ENCODE peak calls at places on chromosomes 12 and 14, in nine cellular contexts. E, L, G, I, V, R, Q, N and H are unnamed samples.
A peak's percentile ranks its signal among the peaks of the same experiment; 100 is the strongest.

GRCh38 chr12:32301216-32301615 is 98.1 kb upstream of the FGD4 start:
- DNase-seq in V (no peak), G (no peak), Q (no peak), R (no peak), L (no peak), N (no peak), E (peak; percentile 81), I (no peak), H (no peak)

GRCh38 chr12:83224012-83224411 is 537.3 kb downstream of the TMTC2 start:
- DNase-seq in V (no peak), N (no peak), I (no peak), Q (no peak), G (no peak), E (no peak), L (no peak), R (no peak), H (no peak)

GRCh38 chr12:111881712-111882111 is 39.7 kb downstream of the MAPKAPK5 start:
- DNase-seq in Q (no peak), G (no peak), E (no peak), N (no peak), I (no peak), V (no peak), L (no peak), R (no peak), H (no peak)

GRCh38 chr12:72288436-72288835 is 16.3 kb downstream of the TRHDE start:
- DNase-seq in E (no peak), R (no peak), G (no peak), L (no peak), N (no peak), I (no peak), V (no peak), Q (no peak), H (no peak)

GRCh38 chr12:55713721-55714120 is 2.1 kb upstream of the BLOC1S1 start:
- DNase-seq in R (no peak), V (no peak), E (no peak), L (peak; percentile 81), I (no peak), Q (no peak), G (no peak), N (no peak), H (no peak)

GRCh38 chr12:75892779-75893408 is 138.7 kb downstream of the PHLDA1 start:
- DNase-seq in G (no peak), Q (no peak), E (peak; percentile 70), I (no peak), R (no peak), V (no peak), N (no peak), L (peak; percentile 91), H (no peak)

GRCh38 chr14:26204362-26204953 is 393.4 kb downstream of the NOVA1 start:
- DNase-seq in R (no peak), E (peak; percentile 17), N (peak; percentile 9), I (no peak), Q (no peak), L (peak; percentile 38), V (peak; percentile 53), G (peak; percentile 6), H (no peak)

GRCh38 chr12:111438501-111438900 is 32.8 kb downstream of the SH2B3 start:
- DNase-seq in L (peak; percentile 61), Q (no peak), V (peak; percentile 21), E (peak; percentile 62), I (no peak), N (no peak), G (peak; percentile 54), R (peak; percentile 48), H (no peak)

DNA sequence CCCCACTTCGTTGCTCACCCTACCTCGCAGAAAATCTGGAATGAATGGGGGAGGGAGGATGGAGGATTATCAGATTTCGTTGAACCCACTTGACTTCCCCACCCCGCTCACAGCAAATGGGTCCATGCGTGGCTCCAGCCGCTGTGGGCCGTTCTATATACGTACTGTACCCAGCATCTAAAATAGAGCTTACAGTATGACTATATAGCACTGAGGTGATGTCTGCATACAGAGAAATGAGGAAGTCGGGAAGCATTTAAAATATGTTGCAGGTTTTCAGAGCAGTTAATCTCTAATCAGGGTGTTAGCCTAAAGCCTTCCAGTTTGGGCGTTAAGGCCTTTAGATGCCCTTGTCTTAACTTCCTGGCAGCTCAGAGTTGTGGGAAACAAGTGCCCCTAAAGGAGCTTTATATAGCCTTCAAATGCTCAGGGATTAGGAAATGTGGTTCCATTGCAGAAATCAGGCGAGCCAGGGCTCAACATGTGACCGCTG is 1.4 kb downstream of the BICDL1 start:
- DNase-seq in Q (no peak), R (no peak), V (peak; percentile 28), I (no peak), L (no peak), G (no peak), E (no peak), N (no peak), H (no peak)
- H3K27ac ChIP-seq in Q (no peak overlapping the region), R (peak overlapping the region; percentile 69), V (no peak overlapping the region), I (no peak overlapping the region), L (no peak overlapping the region), G (no peak overlapping the region), E (no peak overlapping the region), N (no peak overlapping the region), H (no peak overlapping the region)

GRCh38 chr12:122096591-122097149 is 18.1 kb downstream of the MLXIP start:
- DNase-seq in N (no peak), Q (no peak), L (peak; percentile 80), I (no peak), V (no peak), G (no peak), R (peak; percentile 34), E (no peak), H (no peak)

GRCh38 chr12:122099856-122100255 is 21.3 kb downstream of the MLXIP start:
- DNase-seq in E (no peak), G (no peak), Q (no peak), V (no peak), N (no peak), L (no peak), R (no peak), I (no peak), H (no peak)

GRCh38 chr12:122099280-122099749 is 20.8 kb downstream of the MLXIP start:
- DNase-seq in I (no peak), G (no peak), L (no peak), E (no peak), Q (no peak), R (no peak), N (no peak), V (no peak), H (no peak)

GRCh38 chr12:122096014-122096413 is 17.5 kb downstream of the MLXIP start:
- DNase-seq in E (no peak), V (no peak), L (no peak), Q (no peak), G (no peak), R (no peak), N (no peak), I (no peak), H (no peak)

DNA sequence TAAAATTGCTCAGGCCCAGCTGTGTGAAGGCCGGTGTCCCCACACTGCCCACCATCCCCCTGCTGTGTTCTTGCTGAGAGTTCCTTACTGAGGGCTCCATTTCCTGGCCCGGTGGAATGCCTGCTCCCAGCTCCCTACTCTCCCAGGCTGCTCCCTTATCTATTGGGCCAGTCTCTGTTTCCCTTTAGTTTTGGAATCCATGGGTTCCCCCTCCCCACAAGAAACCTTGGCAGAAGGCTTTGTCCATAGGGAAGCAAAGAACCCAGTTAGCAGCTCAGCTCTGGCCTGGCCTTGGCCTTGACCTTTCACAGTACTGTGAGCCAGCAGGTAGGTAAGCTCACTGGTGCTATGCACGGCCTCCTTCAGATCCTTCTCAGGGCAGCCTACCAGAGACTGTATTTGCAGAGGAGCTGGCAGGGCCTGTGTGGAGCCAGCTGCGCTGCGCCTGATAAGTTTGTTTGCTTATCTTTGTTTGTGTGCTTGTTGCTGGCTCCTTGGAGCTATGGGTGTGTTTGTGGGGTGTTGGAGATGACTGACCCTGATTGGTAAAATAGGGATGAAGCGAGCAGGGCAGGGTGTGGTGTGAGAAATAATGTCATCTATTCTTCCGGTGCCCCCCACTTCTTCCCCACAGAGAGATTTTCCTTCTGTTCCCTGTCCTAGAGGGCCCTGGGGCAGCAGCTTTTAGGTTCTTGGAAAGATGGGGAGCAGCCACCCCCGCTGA is 19.2 kb downstream of the MLXIP start:
- DNase-seq in L (peak; percentile 87), G (peak; percentile 78), R (peak; percentile 94), V (no peak), E (peak; percentile 70), Q (no peak), I (peak; percentile 92), N (no peak), H (peak; percentile 78)
- H3K27ac ChIP-seq in L (peak overlapping the region; percentile 58), G (peak overlapping the region; percentile 94), R (peak overlapping the region; percentile 87), V (no peak overlapping the region), E (peak overlapping the region; percentile 10), Q (peak overlapping the region; percentile 96), I (peak overlapping the region; percentile 56), N (no peak overlapping the region), H (peak overlapping the region; percentile 67)

GRCh38 chr14:68133856-68134255 is 314.3 kb downstream of the RAD51B start:
- DNase-seq in N (no peak), R (no peak), L (no peak), G (no peak), I (no peak), V (no peak), E (no peak), Q (no peak), H (no peak)

GRCh38 chr14:68135028-68135427 is 315.4 kb downstream of the RAD51B start:
- DNase-seq in R (no peak), V (no peak), Q (no peak), G (no peak), L (no peak), I (no peak), E (no peak), N (no peak), H (no peak)

GRCh38 chr14:68135566-68135965 is 316.0 kb downstream of the RAD51B start:
- DNase-seq in Q (no peak), L (no peak), V (no peak), E (no peak), N (no peak), I (no peak), G (no peak), R (no peak), H (no peak)

GRCh38 chr14:68132722-68133121 is 313.1 kb downstream of the RAD51B start:
- DNase-seq in V (no peak), E (no peak), Q (no peak), R (no peak), L (no peak), I (no peak), G (no peak), N (no peak), H (no peak)

DNA sequence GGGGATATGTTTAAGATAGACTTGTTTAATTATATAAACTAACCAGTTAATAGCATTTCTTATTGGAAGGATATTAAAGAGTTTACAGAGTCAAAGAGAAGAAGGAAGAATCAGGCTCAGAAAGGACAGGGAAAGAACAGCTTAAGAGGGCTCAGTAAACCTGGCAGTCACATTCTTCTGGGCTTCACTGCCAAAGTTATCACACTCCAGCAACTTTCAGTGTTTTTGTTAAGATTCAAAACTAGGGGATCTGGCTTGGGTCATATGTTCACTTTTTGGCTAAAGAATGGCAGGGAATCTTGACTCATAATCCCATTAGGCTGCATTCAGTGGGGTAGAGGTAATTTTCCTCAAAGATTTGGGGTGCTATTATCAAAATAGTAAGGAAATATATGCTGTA is 312.3 kb downstream of the RAD51B start:
- DNase-seq in E (no peak), G (no peak), L (no peak), V (no peak), N (no peak), I (no peak), Q (no peak), R (no peak), H (no peak)
- H3K27ac ChIP-seq in E (peak overlapping the region; percentile 13), G (no peak overlapping the region), L (no peak overlapping the region), V (no peak overlapping the region), N (no peak overlapping the region), I (no peak overlapping the region), Q (no peak overlapping the region), R (peak overlapping the region; percentile 11), H (no peak overlapping the region)

DNA sequence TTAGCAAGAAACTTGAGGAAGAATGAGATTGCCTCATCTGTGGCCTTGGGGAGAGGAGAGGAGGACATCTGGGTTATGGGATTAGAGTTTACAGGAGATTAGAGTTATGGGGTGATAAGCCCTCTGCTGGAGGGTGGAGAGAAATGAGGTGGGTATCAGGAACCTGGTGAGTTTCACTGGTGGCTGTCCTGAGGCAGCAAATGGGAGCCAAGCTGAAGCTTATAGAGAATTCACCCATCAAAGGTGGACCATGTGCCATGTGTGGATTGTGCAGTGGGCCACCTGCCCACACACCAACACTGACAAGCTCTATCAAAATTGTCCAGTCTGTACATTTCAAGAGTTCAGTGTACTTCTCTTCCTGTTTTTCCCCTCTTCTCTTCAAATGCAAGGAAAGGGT is 135.3 kb downstream of the AEBP2 start:
- DNase-seq in I (no peak), Q (no peak), R (no peak), G (no peak), N (no peak), V (no peak), L (no peak), E (no peak), H (no peak)
- H3K27ac ChIP-seq in I (no peak overlapping the region), Q (no peak overlapping the region), R (no peak overlapping the region), G (peak overlapping the region; percentile 76), N (no peak overlapping the region), V (no peak overlapping the region), L (no peak overlapping the region), E (no peak overlapping the region), H (no peak overlapping the region)